ENCODE peak calls at places on chromosome 7, in seven cellular contexts. G, U, K, E, R, I and N are unnamed samples.
A peak's percentile ranks its signal among the peaks of the same experiment; 100 is the strongest.

GRCh38 chr7:154252046-154252445 is 199.8 kb downstream of the DPP6 start:
- DNase-seq in E (no peak), G (no peak), U (no peak), I (no peak), R (no peak), K (no peak), N (no peak)

GRCh38 chr7:9890092-9890491 is 1083.6 kb upstream of the PHF14 start:
- DNase-seq in U (no peak), R (no peak), K (no peak), E (no peak), I (no peak), G (no peak), N (peak; percentile 53)

GRCh38 chr7:159120540-159120919 is 24.1 kb downstream of the VIPR2 start:
- DNase-seq in G (no peak), I (no peak), R (no peak), U (no peak), K (no peak), E (no peak), N (no peak)

GRCh38 chr7:55639640-55640039 is 67.3 kb upstream of the VOPP1 start:
- DNase-seq in E (no peak), R (no peak), G (no peak), U (no peak), K (no peak), I (no peak), N (no peak)

GRCh38 chr7:584122-584465 is 64.4 kb upstream of the PDGFA start:
- DNase-seq in I (no peak), U (no peak), R (no peak), G (no peak), E (no peak), K (no peak), N (no peak)

GRCh38 chr7:28038175-28038855 is 142.3 kb downstream of the JAZF1 start:
- DNase-seq in E (no peak), K (no peak), R (no peak), I (no peak), U (no peak), G (no peak), N (no peak)

GRCh38 chr7:116173051-116174028 is 37.0 kb upstream of the TES start:
- DNase-seq in K (no peak), I (no peak), R (peak; percentile 77), E (no peak), G (peak; percentile 72), U (peak; percentile 38), N (no peak)

GRCh38 chr7:20330797-20331230 is at the start of gene ITGB8:
- DNase-seq in U (peak; percentile 86), I (peak; percentile 23), E (peak; percentile 23), K (no peak), G (no peak), R (no peak), N (peak; percentile 81)

GRCh38 chr7:35716038-35716803 is 21.3 kb upstream of the HERPUD2 start:
- DNase-seq in U (peak; percentile 58), G (no peak), E (no peak), I (no peak), K (no peak), R (no peak), N (no peak)

GRCh38 chr7:1085910-1086421 is 1.9 kb upstream of the GPER1 start:
- DNase-seq in U (no peak), I (no peak), E (no peak), K (no peak), R (no peak), G (no peak), N (no peak)

GRCh38 chr7:34165466-34165865 is 260.1 kb downstream of the BMPER start:
- DNase-seq in I (no peak), R (no peak), E (no peak), U (no peak), G (no peak), K (no peak), N (no peak)

GRCh38 chr7:2701832-2702593 is 14.0 kb downstream of the AMZ1 start:
- DNase-seq in K (no peak), G (no peak), E (no peak), U (peak; percentile 66), I (no peak), R (no peak), N (no peak)

GRCh38 chr7:2202901-2203550 is 29.7 kb downstream of the MAD1L1 start:
- DNase-seq in K (no peak), R (no peak), E (no peak), G (no peak), U (peak; percentile 29), I (no peak), N (no peak)

GRCh38 chr7:137967143-137968018 is 34.5 kb downstream of the CREB3L2 start:
- DNase-seq in U (no peak), K (no peak), R (peak; percentile 84), E (no peak), G (peak; percentile 92), I (no peak), N (no peak)

GRCh38 chr7:39468841-39469240 is 97.4 kb upstream of the YAE1 start:
- DNase-seq in I (no peak), U (no peak), E (no peak), R (no peak), G (no peak), K (no peak), N (no peak)

GRCh38 chr7:66946545-66946944 is 25.5 kb downstream of the TMEM248 start:
- DNase-seq in U (no peak), R (no peak), G (no peak), I (no peak), K (no peak), E (no peak), N (no peak)

GRCh38 chr7:130144632-130145171 is 60.5 kb downstream of the TMEM209 start:
- DNase-seq in K (no peak), E (no peak), U (no peak), R (peak; percentile 33), G (no peak), I (no peak), N (no peak)

GRCh38 chr7:41858196-41858595 is 155.3 kb upstream of the INHBA start:
- DNase-seq in R (no peak), I (no peak), K (no peak), U (no peak), G (no peak), E (no peak), N (no peak)

GRCh38 chr7:127907110-127907509 is 124.1 kb downstream of the LRRC4 start:
- DNase-seq in U (no peak), G (no peak), I (no peak), K (no peak), E (no peak), R (no peak), N (no peak)

GRCh38 chr7:1700086-1700485 is 30.0 kb downstream of the ELFN1 start:
- DNase-seq in R (no peak), I (no peak), E (no peak), K (no peak), U (peak; percentile 4), G (no peak), N (peak; percentile 29)

GRCh38 chr7:66899552-66900280 is 21.3 kb upstream of the TMEM248 start:
- DNase-seq in E (no peak), R (no peak), K (no peak), U (no peak), I (no peak), G (no peak), N (no peak)

GRCh38 chr7:36784991-36785940 is 61.0 kb upstream of the AOAH start:
- DNase-seq in K (peak; percentile 61), U (no peak), R (no peak), I (peak; percentile 12), G (no peak), E (no peak), N (no peak)

GRCh38 chr7:152899482-152900166 is 140.1 kb downstream of the ACTR3B start:
- DNase-seq in I (no peak), K (no peak), G (no peak), U (no peak), R (peak; percentile 78), E (no peak), N (no peak)

GRCh38 chr7:117669818-117670217 is 190.0 kb downstream of the CFTR start:
- DNase-seq in E (no peak), U (no peak), G (peak; percentile 25), R (no peak), I (no peak), K (no peak), N (no peak)
- TF ChIP-seq TAF1 in E (no peak), U (no peak), G (no peak), R (no peak), I (no peak), K (no peak), N (no peak)

DNA sequence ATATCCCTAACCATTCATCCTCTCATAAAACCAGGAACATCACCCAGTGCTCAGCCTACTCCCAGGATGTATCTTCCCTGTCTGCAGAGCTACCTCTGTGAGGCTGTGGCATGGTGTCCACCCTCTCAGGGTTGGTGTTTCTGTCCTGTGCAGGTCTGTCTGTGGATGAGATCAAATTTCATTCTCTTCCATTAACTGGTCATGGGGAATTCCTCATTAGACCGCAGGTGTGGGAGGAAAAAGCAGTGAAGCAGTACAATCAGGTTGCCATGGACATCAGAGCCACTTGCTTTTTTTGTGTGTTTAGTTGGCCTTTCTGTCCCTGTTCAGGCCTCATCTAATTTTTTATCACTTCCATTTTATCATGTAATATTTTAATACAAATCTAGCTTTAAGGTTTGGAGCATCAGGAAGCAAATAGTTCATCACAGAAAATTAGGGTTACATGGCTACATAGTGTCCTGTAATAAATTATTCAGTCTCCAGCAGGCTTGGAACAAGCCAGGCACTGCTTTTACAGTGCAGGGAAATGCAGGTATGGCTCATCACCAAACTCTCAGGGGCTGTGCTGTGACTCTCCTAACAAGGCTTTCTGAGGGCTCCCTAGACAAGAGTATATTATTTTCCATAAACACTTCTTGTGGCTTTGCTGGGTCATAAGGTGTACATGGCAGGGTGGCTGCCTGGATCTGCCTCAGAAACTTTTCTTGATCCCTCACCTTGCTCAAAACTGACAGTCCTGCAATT is 594.9 kb upstream of the IGFBP3 start:
- DNase-seq in K (no peak), G (no peak), R (no peak), U (no peak), I (no peak), E (no peak), N (no peak)
- TF ChIP-seq TAF1 in K (no peak), G (no peak), R (no peak), U (no peak), I (no peak), E (no peak), N (no peak)

GRCh38 chr7:99729501-99730261 is 5.3 kb downstream of the CYP3A7 start:
- DNase-seq in R (peak; percentile 94), E (no peak), U (no peak), I (no peak), G (no peak), K (no peak), N (no peak)
- TF ChIP-seq TAF1 in R (no peak), E (no peak), U (no peak), I (no peak), G (no peak), K (no peak), N (no peak)

GRCh38 chr7:47152307-47152706 is 429.6 kb downstream of the TNS3 start:
- DNase-seq in U (no peak), G (no peak), K (no peak), I (no peak), R (no peak), E (no peak), N (no peak)

GRCh38 chr7:47150497-47151260 is 431.2 kb downstream of the TNS3 start:
- DNase-seq in U (no peak), R (no peak), G (no peak), E (no peak), K (no peak), I (no peak), N (no peak)

GRCh38 chr7:47153076-47153475 is 428.8 kb downstream of the TNS3 start:
- DNase-seq in I (no peak), R (peak; percentile 66), K (no peak), G (peak; percentile 13), U (no peak), E (no peak), N (no peak)

GRCh38 chr7:47154781-47155180 is 427.1 kb downstream of the TNS3 start:
- DNase-seq in R (no peak), G (no peak), K (no peak), I (no peak), E (no peak), U (no peak), N (no peak)

GRCh38 chr7:47153571-47153970 is 428.3 kb downstream of the TNS3 start:
- DNase-seq in K (no peak), R (peak; percentile 13), I (no peak), G (no peak), U (no peak), E (no peak), N (peak; percentile 25)
- TF ChIP-seq TAF1 in K (no peak), R (no peak), I (no peak), G (no peak), U (no peak), E (no peak), N (no peak)